ENCODE peak calls at places on chromosomes 16 and 17, in seven cellular contexts. One of them, this sample, is unnamed. For H3K36me3, the result is how much of the 10 kb centered on the place peaks cover.

GRCh38 chr16:11229906-11230305 is 26.1 kb downstream of the SOCS1 start:
- DNase-seq in endodermal cell: no peak
- DNase-seq in left ventricle myocardium inferior: no peak
- DNase-seq in MM.1S: no peak
- DNase-seq in neural progenitor cell: no peak
- DNase-seq in astrocyte: no peak
- DNase-seq in stomach: peak
- DNase-seq in this sample: no peak

GRCh38 chr17:50420419-50421112 is 5.5 kb upstream of the ACSF2 start:
- DNase-seq in astrocyte: no peak
- DNase-seq in left ventricle myocardium inferior: no peak
- DNase-seq in neural progenitor cell: no peak
- DNase-seq in MM.1S: no peak
- DNase-seq in stomach: no peak
- DNase-seq in endodermal cell: peak
- DNase-seq in this sample: no peak

GRCh38 chr16:57526498-57526897 is 9.9 kb downstream of the CCDC102A start:
- DNase-seq in left ventricle myocardium inferior: no peak
- DNase-seq in stomach: no peak
- DNase-seq in neural progenitor cell: no peak
- DNase-seq in endodermal cell: no peak
- DNase-seq in astrocyte: no peak
- DNase-seq in MM.1S: no peak
- DNase-seq in this sample: no peak

GRCh38 chr17:42179911-42180410 is 981 bp downstream of the KCNH4 start:
- DNase-seq in endodermal cell: peak
- DNase-seq in astrocyte: no peak
- DNase-seq in neural progenitor cell: peak
- DNase-seq in left ventricle myocardium inferior: peak
- DNase-seq in stomach: peak
- DNase-seq in MM.1S: no peak
- DNase-seq in this sample: no peak

GRCh38 chr16:78988361-78988992 is 612.1 kb downstream of the MAF start:
- DNase-seq in astrocyte: no peak
- DNase-seq in stomach: no peak
- DNase-seq in endodermal cell: peak
- DNase-seq in neural progenitor cell: peak
- DNase-seq in MM.1S: no peak
- DNase-seq in left ventricle myocardium inferior: no peak
- DNase-seq in this sample: no peak

GRCh38 chr17:40648326-40648968 is 829 bp upstream of the SMARCE1 start:
- DNase-seq in MM.1S: no peak
- DNase-seq in astrocyte: peak
- DNase-seq in stomach: peak
- DNase-seq in endodermal cell: peak
- DNase-seq in neural progenitor cell: peak
- DNase-seq in left ventricle myocardium inferior: peak
- DNase-seq in this sample: no peak

GRCh38 chr16:64900517-64900916 is 221.3 kb downstream of the CDH11 start:
- DNase-seq in astrocyte: no peak
- DNase-seq in MM.1S: no peak
- DNase-seq in stomach: no peak
- DNase-seq in left ventricle myocardium inferior: no peak
- DNase-seq in endodermal cell: no peak
- DNase-seq in neural progenitor cell: no peak
- DNase-seq in this sample: no peak

GRCh38 chr16:77069929-77070328 is 121.1 kb upstream of the MON1B start:
- DNase-seq in MM.1S: no peak
- DNase-seq in left ventricle myocardium inferior: no peak
- DNase-seq in endodermal cell: no peak
- DNase-seq in neural progenitor cell: no peak
- DNase-seq in astrocyte: no peak
- DNase-seq in stomach: no peak
- DNase-seq in this sample: no peak

GRCh38 chr17:72931635-72932034 is 160.9 kb downstream of the SLC39A11 start:
- DNase-seq in endodermal cell: no peak
- DNase-seq in MM.1S: no peak
- DNase-seq in stomach: no peak
- DNase-seq in left ventricle myocardium inferior: no peak
- DNase-seq in neural progenitor cell: no peak
- DNase-seq in astrocyte: no peak
- DNase-seq in this sample: no peak

GRCh38 chr16:50244504-50245416 is 21.6 kb upstream of the ADCY7 start:
- DNase-seq in stomach: no peak
- DNase-seq in endodermal cell: peak
- DNase-seq in MM.1S: no peak
- DNase-seq in astrocyte: no peak
- DNase-seq in left ventricle myocardium inferior: no peak
- DNase-seq in neural progenitor cell: peak
- DNase-seq in this sample: no peak

GRCh38 chr17:76515291-76515949 is 14.2 kb upstream of the RHBDF2 start:
- DNase-seq in neural progenitor cell: no peak
- DNase-seq in MM.1S: peak
- DNase-seq in stomach: peak
- DNase-seq in endodermal cell: no peak
- DNase-seq in left ventricle myocardium inferior: peak
- DNase-seq in astrocyte: peak
- DNase-seq in this sample: peak
- H3K27ac ChIP-seq in neural progenitor cell: no peak
- H3K27ac ChIP-seq in MM.1S: peak
- H3K27ac ChIP-seq in stomach: peak
- H3K27ac ChIP-seq in endodermal cell: no peak
- H3K27ac ChIP-seq in left ventricle myocardium inferior: peak
- H3K27ac ChIP-seq in astrocyte: peak
- H3K27ac ChIP-seq in this sample: peak

DNA sequence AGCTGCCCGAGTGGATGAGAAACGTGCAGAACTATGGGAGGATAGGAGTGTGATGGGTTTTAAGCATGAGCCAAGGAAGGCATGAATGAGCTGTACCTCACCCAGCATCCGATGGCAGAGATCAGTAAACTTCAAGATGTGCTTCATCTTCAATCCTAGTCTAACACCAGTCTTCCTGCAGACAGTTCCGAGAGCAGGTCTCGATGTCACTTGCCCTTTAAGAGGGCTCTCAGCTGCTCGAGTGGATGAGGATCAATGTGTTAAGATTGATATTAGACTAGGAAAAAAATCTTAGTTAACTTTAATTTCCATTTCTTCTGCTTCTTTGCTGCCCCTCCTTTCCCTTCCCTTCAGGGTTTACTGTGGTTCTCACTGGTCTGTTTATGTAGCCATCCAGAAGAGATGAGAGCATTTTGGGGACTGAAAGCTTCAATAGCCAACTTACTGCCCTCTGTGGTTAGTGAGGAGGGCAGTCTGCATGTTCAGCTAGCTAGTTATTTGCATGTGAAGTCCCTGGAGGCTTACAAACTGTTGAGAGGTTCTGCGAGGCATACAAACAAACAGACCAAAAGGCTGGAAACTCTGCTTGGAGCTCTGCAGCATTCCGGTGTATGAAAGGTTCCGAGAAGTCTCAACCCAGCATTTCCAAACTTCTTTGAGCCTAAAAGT is 15.3 kb downstream of the KLHL36 start:
- DNase-seq in neural progenitor cell: no peak
- DNase-seq in astrocyte: no peak
- DNase-seq in stomach: no peak
- DNase-seq in MM.1S: peak
- DNase-seq in endodermal cell: no peak
- DNase-seq in left ventricle myocardium inferior: no peak
- DNase-seq in this sample: no peak
- H3K36me3 ChIP-seq in neural progenitor cell: under half
- H3K36me3 ChIP-seq in astrocyte: under half
- H3K36me3 ChIP-seq in stomach: half or more
- H3K36me3 ChIP-seq in MM.1S: under half
- H3K36me3 ChIP-seq in endodermal cell: under half
- H3K36me3 ChIP-seq in left ventricle myocardium inferior: half or more
- H3K36me3 ChIP-seq in this sample: half or more

GRCh38 chr17:61291457-61292311 is 108.0 kb upstream of the TBX2 start:
- DNase-seq in stomach: no peak
- DNase-seq in MM.1S: no peak
- DNase-seq in neural progenitor cell: no peak
- DNase-seq in endodermal cell: no peak
- DNase-seq in astrocyte: no peak
- DNase-seq in left ventricle myocardium inferior: no peak
- DNase-seq in this sample: no peak

GRCh38 chr17:61296058-61296457 is 103.6 kb upstream of the TBX2 start:
- DNase-seq in endodermal cell: no peak
- DNase-seq in left ventricle myocardium inferior: no peak
- DNase-seq in MM.1S: no peak
- DNase-seq in astrocyte: no peak
- DNase-seq in neural progenitor cell: no peak
- DNase-seq in stomach: no peak
- DNase-seq in this sample: no peak

GRCh38 chr17:61289408-61290385 is 109.9 kb upstream of the TBX2 start:
- DNase-seq in stomach: no peak
- DNase-seq in neural progenitor cell: no peak
- DNase-seq in endodermal cell: no peak
- DNase-seq in MM.1S: no peak
- DNase-seq in astrocyte: no peak
- DNase-seq in left ventricle myocardium inferior: no peak
- DNase-seq in this sample: no peak

GRCh38 chr17:61294777-61295176 is 104.9 kb upstream of the TBX2 start:
- DNase-seq in left ventricle myocardium inferior: no peak
- DNase-seq in neural progenitor cell: peak
- DNase-seq in stomach: no peak
- DNase-seq in endodermal cell: peak
- DNase-seq in MM.1S: no peak
- DNase-seq in astrocyte: peak
- DNase-seq in this sample: no peak

DNA sequence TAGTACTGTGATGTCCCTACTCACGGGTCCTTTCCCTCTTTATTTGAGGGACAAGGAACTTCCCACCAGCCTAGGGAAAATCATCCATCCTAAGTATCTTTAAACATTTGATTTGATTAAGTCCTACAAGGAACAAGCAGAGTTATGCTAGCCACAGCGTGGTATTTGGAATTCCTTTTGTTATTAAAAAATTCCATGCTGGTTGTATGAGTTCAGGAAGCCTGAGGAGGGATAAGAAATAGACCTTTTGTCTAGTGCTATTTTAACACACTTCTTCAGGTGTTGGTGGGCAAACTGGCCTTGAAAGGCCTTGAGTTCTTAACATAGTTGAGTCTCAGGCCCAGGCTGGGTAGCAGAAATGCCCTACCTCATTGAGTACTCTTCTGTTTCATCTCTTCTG is 105.4 kb upstream of the TBX2 start:
- DNase-seq in astrocyte: no peak
- DNase-seq in MM.1S: no peak
- DNase-seq in neural progenitor cell: no peak
- DNase-seq in stomach: no peak
- DNase-seq in endodermal cell: no peak
- DNase-seq in left ventricle myocardium inferior: no peak
- DNase-seq in this sample: no peak
- H3K27ac ChIP-seq in astrocyte: no peak
- H3K27ac ChIP-seq in MM.1S: no peak
- H3K27ac ChIP-seq in neural progenitor cell: no peak
- H3K27ac ChIP-seq in stomach: no peak
- H3K27ac ChIP-seq in endodermal cell: no peak
- H3K27ac ChIP-seq in left ventricle myocardium inferior: peak
- H3K27ac ChIP-seq in this sample: no peak

GRCh38 chr16:2173916-2174315 is 18.3 kb downstream of the TRAF7 start:
- DNase-seq in left ventricle myocardium inferior: no peak
- DNase-seq in endodermal cell: no peak
- DNase-seq in astrocyte: no peak
- DNase-seq in stomach: no peak
- DNase-seq in neural progenitor cell: no peak
- DNase-seq in MM.1S: no peak
- DNase-seq in this sample: no peak
- H3K36me3 ChIP-seq in left ventricle myocardium inferior: half or more
- H3K36me3 ChIP-seq in endodermal cell: under half
- H3K36me3 ChIP-seq in astrocyte: under half
- H3K36me3 ChIP-seq in stomach: half or more
- H3K36me3 ChIP-seq in neural progenitor cell: under half
- H3K36me3 ChIP-seq in MM.1S: under half
- H3K36me3 ChIP-seq in this sample: under half

DNA sequence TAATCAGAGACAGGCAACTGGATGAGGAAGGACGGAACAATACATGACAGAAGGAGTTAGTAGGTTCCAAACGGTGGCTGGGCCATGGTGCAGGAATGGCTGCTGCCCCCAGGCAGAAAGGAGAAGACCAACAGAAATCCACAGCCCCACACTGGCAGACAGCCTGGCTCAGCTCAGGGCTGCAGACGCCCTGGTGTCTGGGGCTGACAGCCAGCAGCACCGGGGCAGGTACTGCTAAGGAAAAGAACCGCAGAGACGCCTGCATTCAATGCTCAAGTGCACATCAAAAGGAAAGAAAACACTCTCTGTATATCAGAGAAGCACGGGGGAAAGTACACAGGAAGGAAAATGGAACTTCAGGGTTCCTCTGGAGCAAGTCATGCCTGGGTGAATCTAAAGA is 53.4 kb downstream of the GAS7 start:
- DNase-seq in stomach: no peak
- DNase-seq in neural progenitor cell: no peak
- DNase-seq in astrocyte: no peak
- DNase-seq in MM.1S: no peak
- DNase-seq in endodermal cell: no peak
- DNase-seq in left ventricle myocardium inferior: no peak
- DNase-seq in this sample: no peak
- H3K27ac ChIP-seq in stomach: no peak
- H3K27ac ChIP-seq in neural progenitor cell: no peak
- H3K27ac ChIP-seq in astrocyte: no peak
- H3K27ac ChIP-seq in MM.1S: no peak
- H3K27ac ChIP-seq in endodermal cell: no peak
- H3K27ac ChIP-seq in left ventricle myocardium inferior: no peak
- H3K27ac ChIP-seq in this sample: no peak

GRCh38 chr17:4295686-4296085 is 31.9 kb upstream of the ANKFY1 start:
- DNase-seq in MM.1S: no peak
- DNase-seq in neural progenitor cell: no peak
- DNase-seq in astrocyte: no peak
- DNase-seq in left ventricle myocardium inferior: no peak
- DNase-seq in stomach: no peak
- DNase-seq in endodermal cell: no peak
- DNase-seq in this sample: no peak

GRCh38 chr17:4304417-4305027 is 40.7 kb upstream of the ANKFY1 start:
- DNase-seq in stomach: peak
- DNase-seq in astrocyte: no peak
- DNase-seq in MM.1S: peak
- DNase-seq in neural progenitor cell: peak
- DNase-seq in endodermal cell: peak
- DNase-seq in left ventricle myocardium inferior: no peak
- DNase-seq in this sample: peak

GRCh38 chr17:4297351-4297750 is 33.6 kb upstream of the ANKFY1 start:
- DNase-seq in endodermal cell: no peak
- DNase-seq in left ventricle myocardium inferior: no peak
- DNase-seq in MM.1S: no peak
- DNase-seq in neural progenitor cell: no peak
- DNase-seq in stomach: no peak
- DNase-seq in astrocyte: peak
- DNase-seq in this sample: no peak

GRCh38 chr17:4305224-4305623 is 41.4 kb upstream of the ANKFY1 start:
- DNase-seq in neural progenitor cell: no peak
- DNase-seq in left ventricle myocardium inferior: no peak
- DNase-seq in endodermal cell: no peak
- DNase-seq in stomach: no peak
- DNase-seq in MM.1S: no peak
- DNase-seq in astrocyte: peak
- DNase-seq in this sample: no peak

DNA sequence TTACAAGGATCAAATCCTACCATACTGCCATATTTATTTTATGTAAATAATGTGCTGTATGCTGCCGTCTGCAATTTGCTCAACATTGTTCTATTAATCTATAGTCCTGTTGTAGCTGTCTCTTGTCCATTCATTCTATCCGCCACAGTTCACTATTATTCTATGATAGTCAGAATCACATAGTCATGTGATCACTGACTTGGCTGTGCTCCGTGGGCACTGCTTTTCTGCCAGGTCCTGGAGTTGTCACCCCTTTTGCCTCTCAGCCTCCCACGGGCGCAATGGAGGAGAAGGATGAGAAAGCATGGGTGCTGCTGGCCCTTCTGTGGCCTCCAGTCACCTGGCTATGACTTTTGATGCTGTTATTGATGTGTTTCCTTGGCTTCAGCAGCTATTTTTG is 37.3 kb upstream of the ANKFY1 start:
- DNase-seq in stomach: no peak
- DNase-seq in astrocyte: no peak
- DNase-seq in endodermal cell: no peak
- DNase-seq in MM.1S: no peak
- DNase-seq in neural progenitor cell: no peak
- DNase-seq in left ventricle myocardium inferior: no peak
- DNase-seq in this sample: no peak
- H3K36me3 ChIP-seq in stomach: under half
- H3K36me3 ChIP-seq in astrocyte: under half
- H3K36me3 ChIP-seq in endodermal cell: half or more
- H3K36me3 ChIP-seq in MM.1S: under half
- H3K36me3 ChIP-seq in neural progenitor cell: under half
- H3K36me3 ChIP-seq in left ventricle myocardium inferior: under half
- H3K36me3 ChIP-seq in this sample: under half